ENCODE peak calls at places on chromosomes 7 and 10, in eight cellular contexts. X, M, F, Q, R, A, J and Y are unnamed samples.

GRCh38 chr7:108253275-108254044 is 123.3 kb upstream of the LAMB4 start:
- DNase-seq in X (no peak), M (no peak), F (no peak), Q (no peak), A (no peak), J (no peak), R (no peak), Y (no peak)

GRCh38 chr7:95811846-95812445 is 39.6 kb downstream of the DYNC1I1 start:
- DNase-seq in Q (no peak), R (no peak), X (no peak), M (no peak), A (no peak), F (no peak), J (no peak), Y (no peak)

GRCh38 chr7:158759749-158760444 is 55.3 kb upstream of the NCAPG2 start:
- DNase-seq in R (no peak), A (no peak), J (no peak), Q (no peak), F (no peak), X (no peak), M (no peak), Y (no peak)

GRCh38 chr7:104127204-104127603 is 80.6 kb downstream of the ORC5 start:
- DNase-seq in A (no peak), R (no peak), J (no peak), X (no peak), Q (no peak), F (no peak), M (no peak), Y (no peak)

GRCh38 chr10:95211606-95212279 is 17.7 kb downstream of the ACSM6 start:
- DNase-seq in R (peak), Q (no peak), F (no peak), J (no peak), M (no peak), A (no peak), X (no peak), Y (no peak)

GRCh38 chr10:87668324-87669054 is 8.8 kb downstream of the PAPSS2 start:
- DNase-seq in X (no peak), Q (peak), M (no peak), R (no peak), A (no peak), J (no peak), F (no peak), Y (no peak)

GRCh38 chr7:149690688-149691446 is 82.5 kb downstream of the ZNF467 start:
- DNase-seq in A (peak), X (no peak), F (peak), M (peak), Q (peak), R (peak), J (peak), Y (peak)

GRCh38 chr10:77377034-77377433 is 260.6 kb downstream of the KCNMA1 start:
- DNase-seq in M (no peak), J (no peak), F (no peak), A (no peak), R (no peak), Q (no peak), X (peak), Y (no peak)

GRCh38 chr7:53984776-53985175 is 557.4 kb upstream of the VSTM2A start:
- DNase-seq in M (no peak), J (no peak), F (peak), R (peak), A (no peak), Q (no peak), X (no peak), Y (no peak)

GRCh38 chr7:108200326-108200725 is 70.2 kb upstream of the LAMB4 start:
- DNase-seq in R (peak), Q (no peak), F (no peak), J (no peak), A (no peak), M (no peak), X (no peak), Y (no peak)

GRCh38 chr10:24901686-24902399 is 50.6 kb downstream of the PRTFDC1 start:
- DNase-seq in Q (peak), M (peak), X (peak), A (no peak), J (peak), R (peak), F (peak), Y (peak)

GRCh38 chr7:156975620-156976019 is 26.1 kb downstream of the NOM1 start:
- DNase-seq in R (no peak), F (no peak), A (no peak), Q (peak), M (no peak), J (no peak), X (no peak), Y (no peak)

GRCh38 chr7:105808703-105809590 is 67.5 kb downstream of the ATXN7L1 start:
- DNase-seq in R (peak), X (no peak), Q (peak), A (no peak), M (no peak), F (no peak), J (no peak), Y (peak)

GRCh38 chr10:74156919-74157289 is 5.9 kb downstream of the ADK start:
- DNase-seq in M (no peak), J (no peak), R (no peak), F (no peak), X (no peak), A (no peak), Q (no peak), Y (peak)

GRCh38 chr7:148422028-148422427 is 168.5 kb upstream of the C7orf33 start:
- DNase-seq in R (no peak), F (no peak), X (no peak), A (no peak), J (no peak), Q (no peak), M (no peak), Y (no peak)

GRCh38 chr10:32060372-32060771 is 4.1 kb upstream of the KIF5B start:
- DNase-seq in M (no peak), X (no peak), Q (no peak), R (no peak), F (no peak), J (no peak), A (no peak), Y (no peak)

GRCh38 chr7:18607025-18607424 is 111.5 kb downstream of the HDAC9 start:
- DNase-seq in R (peak), X (no peak), Q (no peak), A (no peak), M (no peak), F (no peak), J (no peak), Y (no peak)

GRCh38 chr7:130909881-130910672 is 176.1 kb upstream of the KLF14 start:
- DNase-seq in A (no peak), X (peak), R (peak), M (no peak), F (no peak), J (no peak), Q (no peak), Y (no peak)

GRCh38 chr7:130907439-130907838 is 173.4 kb upstream of the KLF14 start:
- DNase-seq in Q (no peak), F (no peak), X (no peak), A (no peak), J (no peak), M (no peak), R (no peak), Y (no peak)

GRCh38 chr7:130906575-130906974 is 172.6 kb upstream of the KLF14 start:
- DNase-seq in F (no peak), J (no peak), Q (no peak), M (no peak), A (no peak), R (no peak), X (no peak), Y (no peak)

GRCh38 chr7:130909161-130909836 is 175.3 kb upstream of the KLF14 start:
- DNase-seq in Q (no peak), M (no peak), F (no peak), R (no peak), A (no peak), J (no peak), X (peak), Y (no peak)

DNA sequence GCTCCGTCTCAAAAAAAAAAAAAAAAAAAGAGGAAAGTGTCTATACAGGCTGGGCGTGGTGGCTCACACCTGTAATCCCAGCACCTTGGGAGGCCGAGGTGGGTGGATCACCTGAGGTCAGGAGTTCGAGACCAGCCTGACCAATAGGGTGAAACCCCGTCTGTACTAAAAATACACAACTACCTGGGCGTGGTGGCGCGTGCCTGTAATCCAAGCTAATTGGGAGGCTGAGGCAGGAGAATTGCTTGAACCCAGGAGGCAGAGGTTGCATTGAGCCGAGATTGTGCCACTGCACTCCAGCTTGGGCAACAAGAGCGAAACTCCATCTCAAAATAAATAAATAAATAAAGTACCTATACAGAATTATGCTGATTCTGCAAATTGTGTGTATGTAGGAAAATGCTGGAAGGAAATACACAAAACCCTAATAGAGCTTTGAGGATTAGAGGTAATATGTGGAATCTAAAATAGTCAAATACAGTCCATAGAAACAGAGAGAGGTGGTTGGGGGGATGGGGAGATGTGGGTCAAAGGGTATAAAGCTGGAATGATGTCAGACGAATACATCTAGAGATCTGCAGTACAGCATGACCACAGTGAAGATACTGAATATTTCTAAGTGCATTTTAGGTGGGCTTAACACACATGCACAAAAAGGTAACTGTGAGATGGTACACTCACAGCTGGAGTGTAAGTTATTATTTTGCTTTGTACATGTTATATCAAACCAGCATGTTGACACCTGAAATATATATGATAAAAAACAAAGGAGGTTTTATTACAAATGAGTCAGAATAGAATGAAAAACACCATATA is 174.5 kb upstream of the KLF14 start:
- DNase-seq in F (no peak), Q (peak), A (no peak), J (no peak), R (no peak), M (no peak), X (peak), Y (no peak)
- H3K4me3 ChIP-seq in F (peak), Q (no peak), A (no peak), J (peak), R (no peak), M (no peak), X (no peak), Y (no peak)

DNA sequence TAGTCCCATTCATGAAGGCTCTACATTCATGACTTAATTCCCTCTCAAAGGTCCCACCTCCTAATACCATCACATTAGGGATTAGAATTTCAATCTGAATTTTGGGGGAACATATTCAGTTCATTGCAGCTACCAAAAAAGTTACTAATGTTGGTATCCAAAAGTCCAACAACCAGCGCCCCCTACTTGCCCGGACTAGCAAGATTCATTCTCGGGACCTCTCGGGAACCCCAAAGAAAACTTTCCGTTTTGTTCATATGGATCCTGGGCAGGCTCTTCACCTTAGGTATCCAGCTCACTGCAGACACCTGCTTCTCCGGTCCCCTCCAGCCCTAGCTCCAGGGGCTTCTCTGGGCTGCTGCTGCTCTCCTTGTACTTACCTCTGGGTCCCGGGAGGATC is 8.9 kb upstream of the GRK5 start:
- DNase-seq in F (no peak), R (peak), A (peak), X (no peak), M (no peak), J (no peak), Q (no peak), Y (peak)
- TF ChIP-seq CTCF in F (peak), R (peak), A (no peak), X (peak), M (peak), J (peak), Q (no peak), Y (peak)

GRCh38 chr7:101911800-101912705 is 94.6 kb downstream of the CUX1 start:
- DNase-seq in R (no peak), X (no peak), F (peak), M (peak), Q (peak), A (peak), J (no peak), Y (no peak)

GRCh38 chr7:101912711-101913110 is 95.3 kb downstream of the CUX1 start:
- DNase-seq in A (peak), J (no peak), Q (no peak), F (peak), M (no peak), R (no peak), X (no peak), Y (no peak)

GRCh38 chr7:101915000-101915399 is 97.6 kb downstream of the CUX1 start:
- DNase-seq in F (no peak), J (no peak), Q (no peak), A (no peak), R (no peak), M (no peak), X (no peak), Y (no peak)

GRCh38 chr7:101913876-101914275 is 96.5 kb downstream of the CUX1 start:
- DNase-seq in A (no peak), F (no peak), X (no peak), J (no peak), R (no peak), M (no peak), Q (no peak), Y (no peak)

DNA sequence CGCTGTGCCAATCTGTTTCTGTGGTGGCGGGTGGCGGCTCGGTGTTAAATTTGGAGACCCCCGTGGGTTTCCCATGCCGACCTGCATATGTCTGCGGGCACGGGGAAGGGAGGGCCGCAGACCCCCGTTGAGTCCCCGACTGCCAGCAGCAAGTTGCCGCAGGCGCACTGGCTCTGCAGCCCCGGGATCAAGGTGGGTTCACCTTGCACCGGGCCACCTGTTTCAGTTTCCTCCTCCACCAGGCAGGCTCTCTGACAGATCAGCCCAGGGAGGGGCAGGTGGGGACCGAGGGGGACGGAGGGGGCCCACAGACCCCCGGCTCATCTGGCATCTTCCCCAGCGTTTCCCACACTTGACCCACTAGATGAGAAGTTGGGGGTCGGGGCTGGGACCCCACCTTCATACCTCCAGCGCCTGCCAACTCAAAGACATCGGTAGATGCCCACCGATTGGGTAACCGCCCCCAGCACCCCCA is 95.9 kb downstream of the CUX1 start:
- DNase-seq in A (no peak), J (no peak), R (no peak), X (no peak), M (no peak), Q (no peak), F (no peak), Y (no peak)
- H3K4me3 ChIP-seq in A (peak), J (no peak), R (no peak), X (no peak), M (no peak), Q (no peak), F (peak), Y (no peak)

DNA sequence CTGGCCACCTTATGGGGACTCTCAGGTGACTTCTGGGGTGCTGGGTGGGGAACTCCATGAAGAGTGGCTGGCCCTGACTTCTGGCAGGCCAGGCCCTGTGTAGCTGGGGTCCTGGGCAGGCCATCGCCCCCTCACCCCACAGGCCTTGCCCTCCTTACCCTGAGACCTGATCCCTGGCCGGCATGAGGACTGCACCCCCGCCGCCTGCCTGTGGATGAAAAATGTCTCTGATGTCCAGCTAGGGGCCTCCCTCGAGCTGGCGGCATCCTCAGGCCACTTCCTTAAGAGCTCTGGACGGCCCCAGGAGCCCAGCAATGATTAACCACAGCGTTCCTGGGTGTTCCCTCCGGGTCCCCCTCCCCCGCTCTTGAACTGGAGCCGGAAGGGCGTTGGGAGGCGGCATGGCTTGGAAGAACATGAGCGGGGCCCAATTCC is 31.8 kb upstream of the SHH start:
- DNase-seq in J (no peak), R (no peak), Q (peak), F (peak), A (peak), M (peak), X (peak), Y (no peak)
- TF ChIP-seq CTCF in J (no peak), R (no peak), Q (no peak), F (peak), A (no peak), M (peak), X (no peak), Y (no peak)

GRCh38 chr10:116743266-116744064 is 1.1 kb upstream of the HSPA12A start:
- DNase-seq in M (no peak), J (no peak), F (no peak), R (no peak), Q (no peak), X (no peak), A (peak), Y (no peak)
- H3K4me3 ChIP-seq in M (peak), J (peak), F (peak), R (peak), Q (peak), X (peak), A (peak), Y (no peak)

GRCh38 chr7:132933076-132933466 is 148.8 kb downstream of the CHCHD3 start:
- DNase-seq in X (no peak), Q (no peak), F (no peak), R (peak), M (no peak), A (no peak), J (peak), Y (no peak)

GRCh38 chr7:132935608-132936007 is 146.3 kb downstream of the CHCHD3 start:
- DNase-seq in Q (no peak), F (no peak), R (no peak), J (no peak), X (no peak), A (no peak), M (no peak), Y (no peak)

GRCh38 chr7:132932321-132933075 is 149.4 kb downstream of the CHCHD3 start:
- DNase-seq in F (no peak), A (no peak), X (no peak), M (no peak), R (no peak), Q (no peak), J (no peak), Y (no peak)

GRCh38 chr7:132934017-132934416 is 147.9 kb downstream of the CHCHD3 start:
- DNase-seq in J (no peak), Q (no peak), M (no peak), R (no peak), A (no peak), X (no peak), F (no peak), Y (peak)

DNA sequence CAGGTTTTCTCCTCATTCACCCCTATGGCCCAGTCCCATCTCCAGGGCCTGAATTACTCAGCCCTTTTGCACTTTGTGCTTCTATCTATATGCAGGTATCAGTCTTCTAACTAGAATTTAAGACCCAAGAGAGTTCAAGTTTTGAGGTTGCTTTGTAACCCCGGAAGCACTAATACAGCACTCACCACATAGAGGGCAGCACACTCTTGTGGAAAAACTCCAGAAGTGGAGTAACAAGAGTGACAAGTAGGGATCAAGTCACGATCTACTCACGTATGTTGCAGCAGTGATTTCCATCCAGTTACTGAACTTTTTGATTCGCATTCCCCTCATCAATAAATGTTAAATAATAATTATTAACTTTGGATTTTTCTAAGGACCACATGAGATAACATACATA is 151.0 kb downstream of the CHCHD3 start:
- DNase-seq in M (peak), X (no peak), A (no peak), R (peak), Q (no peak), J (no peak), F (no peak), Y (peak)
- TF ChIP-seq CTCF in M (peak), X (no peak), A (no peak), R (peak), Q (no peak), J (peak), F (peak), Y (peak)

DNA sequence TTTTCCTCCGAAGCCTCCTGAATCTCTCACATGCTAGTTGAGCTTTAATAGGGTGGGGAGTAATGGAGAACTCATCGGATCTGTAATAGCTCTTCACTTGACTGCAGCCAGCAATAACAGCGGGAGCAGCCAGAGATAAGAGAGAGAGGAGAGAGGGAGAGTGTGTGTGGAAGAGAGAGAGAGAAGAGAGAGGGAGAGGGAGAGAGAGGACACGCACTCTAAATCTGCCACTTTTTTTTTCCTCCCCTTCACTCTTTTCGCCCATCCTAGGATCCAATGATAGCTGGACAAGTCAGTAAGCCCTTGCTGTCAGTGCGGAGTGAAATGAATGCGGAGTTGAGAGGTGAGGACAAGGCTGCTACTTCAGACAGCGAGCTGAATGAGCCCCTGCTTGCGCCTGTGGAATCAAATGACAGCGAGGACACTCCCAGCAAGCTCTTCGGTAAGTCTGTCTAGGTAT is 107.9 kb downstream of the POU6F2 start:
- DNase-seq in X (no peak), M (no peak), Q (no peak), A (no peak), F (peak), J (no peak), R (peak), Y (no peak)
- H3K4me3 ChIP-seq in X (no peak), M (no peak), Q (no peak), A (no peak), F (peak), J (no peak), R (no peak), Y (no peak)